ENCODE peak calls at places on chromosomes 6 and 20, in six cellular contexts. G, J, V, I, D and B are unnamed samples.

GRCh38 chr6:683742-684440 is 9.0 kb downstream of the EXOC2 start:
- DNase-seq in J (peak), I (no peak), G (peak), D (no peak), V (no peak), B (peak)

GRCh38 chr20:5621305-5621704 is 128.9 kb upstream of the SHLD1 start:
- DNase-seq in V (no peak), D (no peak), J (peak), G (no peak), I (no peak), B (peak)

GRCh38 chr20:38148328-38149102 is 16.6 kb downstream of the TGM2 start:
- DNase-seq in J (no peak), I (no peak), D (no peak), V (peak), G (no peak), B (no peak)

GRCh38 chr6:79570802-79571367 is 33.7 kb upstream of the LCA5 start:
- DNase-seq in V (no peak), D (no peak), I (no peak), J (peak), G (no peak), B (peak)

GRCh38 chr20:50572922-50573777 is 63.0 kb downstream of the PTPN1 start:
- DNase-seq in V (peak), J (peak), I (no peak), D (no peak), G (peak), B (peak)

GRCh38 chr6:102732908-102733307 is 1339.4 kb downstream of the GRIK2 start:
- DNase-seq in G (peak), D (no peak), I (no peak), J (no peak), V (no peak), B (no peak)

GRCh38 chr6:40845588-40845987 is 193.4 kb downstream of the UNC5CL start:
- DNase-seq in J (peak), I (no peak), D (no peak), V (peak), G (peak), B (peak)

GRCh38 chr20:3796477-3797225 is 541 bp downstream of the CDC25B start:
- DNase-seq in G (no peak), D (no peak), J (no peak), I (no peak), V (peak), B (no peak)

GRCh38 chr6:128981716-128982115 is 98.8 kb downstream of the LAMA2 start:
- DNase-seq in V (no peak), D (no peak), I (no peak), G (no peak), J (no peak), B (no peak)

GRCh38 chr6:63493557-63493956 is 78.7 kb upstream of the LOC128125822 start:
- DNase-seq in V (no peak), G (no peak), I (no peak), J (no peak), D (no peak), B (no peak)

GRCh38 chr20:12970372-12970821 is 38.4 kb upstream of the SPTLC3 start:
- DNase-seq in I (no peak), V (no peak), D (no peak), G (peak), J (peak), B (peak)

GRCh38 chr6:15090145-15090579 is 155.7 kb upstream of the JARID2 start:
- DNase-seq in J (no peak), D (no peak), V (no peak), G (no peak), I (peak), B (peak)

GRCh38 chr20:41359541-41360011 is 7.0 kb downstream of the EMILIN3 start:
- DNase-seq in D (no peak), V (no peak), I (no peak), J (no peak), G (no peak), B (no peak)

GRCh38 chr20:55953201-55953600 is 52.1 kb downstream of the CBLN4 start:
- DNase-seq in V (no peak), I (no peak), J (no peak), D (no peak), G (no peak), B (no peak)

GRCh38 chr6:36544228-36544627 is 3.1 kb downstream of the STK38 start:
- DNase-seq in V (no peak), G (no peak), D (no peak), J (peak), I (no peak), B (peak)

GRCh38 chr6:138647006-138647405 is 126.6 kb upstream of the CCDC28A start:
- DNase-seq in G (peak), I (no peak), D (no peak), J (peak), V (no peak), B (peak)

GRCh38 chr6:135163440-135163738 is 17.7 kb upstream of the MYB start:
- DNase-seq in I (no peak), J (no peak), D (no peak), V (no peak), G (no peak), B (no peak)

GRCh38 chr6:27893836-27894807 is 18.1 kb downstream of the OR2B2 start:
- DNase-seq in I (peak), V (peak), J (peak), D (peak), G (peak), B (peak)

GRCh38 chr6:27893059-27893835 is 18.9 kb downstream of the OR2B2 start:
- DNase-seq in I (peak), J (peak), D (peak), V (peak), G (peak), B (peak)

GRCh38 chr6:27891300-27891913 is 20.8 kb downstream of the OR2B2 start:
- DNase-seq in D (no peak), G (no peak), J (no peak), V (no peak), I (no peak), B (no peak)

GRCh38 chr6:27890351-27891299 is 21.6 kb downstream of the OR2B2 start:
- DNase-seq in D (no peak), J (peak), I (no peak), V (peak), G (peak), B (peak)

GRCh38 chr6:27892596-27893058 is 19.6 kb downstream of the OR2B2 start:
- DNase-seq in D (no peak), I (no peak), V (no peak), G (no peak), J (peak), B (peak)
- H3K4me3 ChIP-seq in D (peak), I (peak), V (peak), G (peak), J (peak), B (peak)

GRCh38 chr6:133955136-133955576 is 2.1 kb downstream of the TBPL1 start:
- DNase-seq in D (no peak), I (no peak), G (no peak), V (no peak), J (no peak), B (no peak)
- H3K4me3 ChIP-seq in D (no peak), I (no peak), G (no peak), V (no peak), J (no peak), B (peak)

DNA sequence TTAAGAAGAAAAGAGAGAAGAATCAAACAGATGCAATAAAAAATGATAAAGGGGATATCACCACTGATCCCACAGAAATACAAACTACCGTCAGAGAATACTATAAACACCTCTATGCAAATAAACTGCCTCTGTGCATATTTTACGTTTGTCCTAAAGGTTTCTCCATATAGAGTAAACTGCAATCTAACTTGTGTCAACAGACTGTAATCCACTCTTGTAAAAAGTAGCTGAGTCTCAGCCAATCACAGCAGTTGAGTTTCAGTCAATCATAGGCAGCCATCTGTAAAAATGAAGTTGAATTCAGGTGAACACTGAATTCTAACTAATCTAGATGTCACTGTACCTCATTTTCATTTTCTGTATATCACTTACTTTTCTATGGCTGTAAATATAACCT is 112.2 kb upstream of the SYNCRIP start:
- DNase-seq in I (no peak), D (no peak), J (no peak), G (no peak), V (no peak), B (no peak)
- H3K4me3 ChIP-seq in I (no peak), D (no peak), J (no peak), G (no peak), V (no peak), B (no peak)

GRCh38 chr6:126548301-126548700 is 208.4 kb downstream of the CENPW start:
- DNase-seq in J (no peak), V (no peak), G (peak), I (no peak), D (no peak), B (no peak)
- H3K4me3 ChIP-seq in J (no peak), V (no peak), G (no peak), I (no peak), D (no peak), B (no peak)